ENCODE peak calls at places on chromosomes 16 and 17, in ten cellular contexts. One of them, this sample, is unnamed.

GRCh38 chr17:73874008-73874407 is 229.8 kb upstream of the SDK2 start:
- DNase-seq in HAP-1: no peak
- DNase-seq in OCI-LY7: no peak
- DNase-seq in suprapubic skin: no peak
- DNase-seq in EL: no peak
- DNase-seq in SHP77 treated with DMSO at 0.1 percent for 48 hours: no peak
- DNase-seq in GM10248: peak; percentile 60
- DNase-seq in foreskin fibroblast: no peak
- DNase-seq in right lobe of liver: no peak
- DNase-seq in adipocyte: no peak
- DNase-seq in this sample: no peak

GRCh38 chr17:67440311-67441051 is 63.4 kb downstream of the PITPNC1 start:
- DNase-seq in HAP-1: no peak
- DNase-seq in OCI-LY7: no peak
- DNase-seq in suprapubic skin: no peak
- DNase-seq in EL: no peak
- DNase-seq in SHP77 treated with DMSO at 0.1 percent for 48 hours: no peak
- DNase-seq in GM10248: no peak
- DNase-seq in foreskin fibroblast: no peak
- DNase-seq in right lobe of liver: no peak
- DNase-seq in adipocyte: no peak
- DNase-seq in this sample: no peak

GRCh38 chr16:15507299-15507958 is 73.0 kb downstream of the BMERB1 start:
- DNase-seq in HAP-1: no peak
- DNase-seq in OCI-LY7: no peak
- DNase-seq in suprapubic skin: no peak
- DNase-seq in EL: peak; percentile 42
- DNase-seq in SHP77 treated with DMSO at 0.1 percent for 48 hours: no peak
- DNase-seq in GM10248: no peak
- DNase-seq in foreskin fibroblast: peak; percentile 73
- DNase-seq in right lobe of liver: no peak
- DNase-seq in adipocyte: peak; percentile 90
- DNase-seq in this sample: no peak

GRCh38 chr17:9890124-9890523 is 14.9 kb downstream of the RCVRN start:
- DNase-seq in HAP-1: no peak
- DNase-seq in OCI-LY7: peak; percentile 27
- DNase-seq in suprapubic skin: no peak
- DNase-seq in EL: peak; percentile 42
- DNase-seq in SHP77 treated with DMSO at 0.1 percent for 48 hours: no peak
- DNase-seq in GM10248: peak; percentile 73
- DNase-seq in foreskin fibroblast: no peak
- DNase-seq in right lobe of liver: no peak
- DNase-seq in adipocyte: no peak
- DNase-seq in this sample: peak; percentile 21

GRCh38 chr17:63140255-63140654 is 174.2 kb downstream of the TANC2 start:
- DNase-seq in HAP-1: no peak
- DNase-seq in OCI-LY7: no peak
- DNase-seq in suprapubic skin: no peak
- DNase-seq in EL: peak; percentile 23
- DNase-seq in SHP77 treated with DMSO at 0.1 percent for 48 hours: peak; percentile 5
- DNase-seq in GM10248: no peak
- DNase-seq in foreskin fibroblast: peak; percentile 60
- DNase-seq in right lobe of liver: no peak
- DNase-seq in adipocyte: peak; percentile 29
- DNase-seq in this sample: no peak

GRCh38 chr17:36641877-36642845 is 40.8 kb downstream of the MRM1 start:
- DNase-seq in HAP-1: no peak
- DNase-seq in OCI-LY7: no peak
- DNase-seq in suprapubic skin: no peak
- DNase-seq in EL: peak; percentile 8
- DNase-seq in SHP77 treated with DMSO at 0.1 percent for 48 hours: no peak
- DNase-seq in GM10248: no peak
- DNase-seq in foreskin fibroblast: peak; percentile 14
- DNase-seq in right lobe of liver: peak; percentile 25
- DNase-seq in adipocyte: peak; percentile 39
- DNase-seq in this sample: peak; percentile 18

GRCh38 chr16:1781758-1782407 is 488 bp downstream of the SPSB3 start:
- DNase-seq in HAP-1: no peak
- DNase-seq in OCI-LY7: peak; percentile 36
- DNase-seq in suprapubic skin: no peak
- DNase-seq in EL: peak; percentile 22
- DNase-seq in SHP77 treated with DMSO at 0.1 percent for 48 hours: no peak
- DNase-seq in GM10248: no peak
- DNase-seq in foreskin fibroblast: peak; percentile 60
- DNase-seq in right lobe of liver: peak; percentile 44
- DNase-seq in adipocyte: peak; percentile 56
- DNase-seq in this sample: no peak

GRCh38 chr17:44233582-44233981 is 14.1 kb upstream of the UBTF start:
- DNase-seq in HAP-1: no peak
- DNase-seq in OCI-LY7: no peak
- DNase-seq in suprapubic skin: no peak
- DNase-seq in EL: no peak
- DNase-seq in SHP77 treated with DMSO at 0.1 percent for 48 hours: no peak
- DNase-seq in GM10248: no peak
- DNase-seq in foreskin fibroblast: no peak
- DNase-seq in right lobe of liver: no peak
- DNase-seq in adipocyte: no peak
- DNase-seq in this sample: no peak

GRCh38 chr17:2853111-2853721 is 57.0 kb downstream of the RAP1GAP2 start:
- DNase-seq in HAP-1: peak; percentile 11
- DNase-seq in OCI-LY7: peak; percentile 35
- DNase-seq in suprapubic skin: no peak
- DNase-seq in EL: peak; percentile 68
- DNase-seq in SHP77 treated with DMSO at 0.1 percent for 48 hours: no peak
- DNase-seq in GM10248: no peak
- DNase-seq in foreskin fibroblast: peak; percentile 81
- DNase-seq in right lobe of liver: peak; percentile 46
- DNase-seq in adipocyte: peak; percentile 62
- DNase-seq in this sample: no peak

GRCh38 chr16:67024384-67024896 is 4.5 kb upstream of the CBFB start:
- DNase-seq in HAP-1: no peak
- DNase-seq in OCI-LY7: no peak
- DNase-seq in suprapubic skin: peak; percentile 28
- DNase-seq in EL: no peak
- DNase-seq in SHP77 treated with DMSO at 0.1 percent for 48 hours: no peak
- DNase-seq in GM10248: no peak
- DNase-seq in foreskin fibroblast: peak; percentile 23
- DNase-seq in right lobe of liver: no peak
- DNase-seq in adipocyte: no peak
- DNase-seq in this sample: no peak

GRCh38 chr16:85168732-85169256 is 56.5 kb upstream of the CIBAR2 start:
- DNase-seq in HAP-1: peak; percentile 39
- DNase-seq in OCI-LY7: no peak
- DNase-seq in suprapubic skin: no peak
- DNase-seq in EL: peak; percentile 71
- DNase-seq in SHP77 treated with DMSO at 0.1 percent for 48 hours: no peak
- DNase-seq in GM10248: peak; percentile 74
- DNase-seq in foreskin fibroblast: peak; percentile 87
- DNase-seq in right lobe of liver: peak; percentile 78
- DNase-seq in adipocyte: peak; percentile 81
- DNase-seq in this sample: peak; percentile 46

GRCh38 chr16:56551796-56552738 is 12.8 kb upstream of the MT4 start:
- DNase-seq in HAP-1: no peak
- DNase-seq in OCI-LY7: peak; percentile 63
- DNase-seq in suprapubic skin: no peak
- DNase-seq in EL: no peak
- DNase-seq in SHP77 treated with DMSO at 0.1 percent for 48 hours: no peak
- DNase-seq in GM10248: no peak
- DNase-seq in foreskin fibroblast: no peak
- DNase-seq in right lobe of liver: peak; percentile 45
- DNase-seq in adipocyte: no peak
- DNase-seq in this sample: no peak

GRCh38 chr17:4675791-4676190 is 28.1 kb downstream of the PELP1 start:
- DNase-seq in HAP-1: no peak
- DNase-seq in OCI-LY7: no peak
- DNase-seq in suprapubic skin: no peak
- DNase-seq in EL: no peak
- DNase-seq in SHP77 treated with DMSO at 0.1 percent for 48 hours: no peak
- DNase-seq in GM10248: no peak
- DNase-seq in foreskin fibroblast: no peak
- DNase-seq in right lobe of liver: no peak
- DNase-seq in adipocyte: no peak
- DNase-seq in this sample: no peak

GRCh38 chr16:69482410-69482951 is 58.1 kb downstream of the CYB5B start:
- DNase-seq in HAP-1: peak; percentile 74
- DNase-seq in OCI-LY7: no peak
- DNase-seq in suprapubic skin: peak; percentile 89
- DNase-seq in EL: peak; percentile 58
- DNase-seq in SHP77 treated with DMSO at 0.1 percent for 48 hours: peak; percentile 18
- DNase-seq in GM10248: no peak
- DNase-seq in foreskin fibroblast: peak; percentile 84
- DNase-seq in right lobe of liver: peak; percentile 25
- DNase-seq in adipocyte: peak; percentile 67
- DNase-seq in this sample: no peak

GRCh38 chr17:16293918-16294317 is 59.4 kb downstream of the CENPV start:
- DNase-seq in HAP-1: no peak
- DNase-seq in OCI-LY7: no peak
- DNase-seq in suprapubic skin: no peak
- DNase-seq in EL: no peak
- DNase-seq in SHP77 treated with DMSO at 0.1 percent for 48 hours: no peak
- DNase-seq in GM10248: peak; percentile 9
- DNase-seq in foreskin fibroblast: no peak
- DNase-seq in right lobe of liver: no peak
- DNase-seq in adipocyte: no peak
- DNase-seq in this sample: no peak

GRCh38 chr17:57490446-57490845 is 234.1 kb downstream of the MSI2 start:
- DNase-seq in HAP-1: no peak
- DNase-seq in OCI-LY7: no peak
- DNase-seq in suprapubic skin: no peak
- DNase-seq in EL: no peak
- DNase-seq in SHP77 treated with DMSO at 0.1 percent for 48 hours: no peak
- DNase-seq in GM10248: no peak
- DNase-seq in foreskin fibroblast: no peak
- DNase-seq in right lobe of liver: no peak
- DNase-seq in adipocyte: no peak
- DNase-seq in this sample: no peak

GRCh38 chr17:72069744-72070143 is 51.1 kb upstream of the SOX9 start:
- DNase-seq in HAP-1: no peak
- DNase-seq in OCI-LY7: no peak
- DNase-seq in suprapubic skin: peak; percentile 7
- DNase-seq in EL: no peak
- DNase-seq in SHP77 treated with DMSO at 0.1 percent for 48 hours: no peak
- DNase-seq in GM10248: no peak
- DNase-seq in foreskin fibroblast: no peak
- DNase-seq in right lobe of liver: no peak
- DNase-seq in adipocyte: no peak
- DNase-seq in this sample: no peak

GRCh38 chr16:3578610-3579551 is 1.7 kb upstream of the NLRC3 start:
- DNase-seq in HAP-1: no peak
- DNase-seq in OCI-LY7: peak; percentile 93
- DNase-seq in suprapubic skin: no peak
- DNase-seq in EL: peak; percentile 16
- DNase-seq in SHP77 treated with DMSO at 0.1 percent for 48 hours: no peak
- DNase-seq in GM10248: peak; percentile 78
- DNase-seq in foreskin fibroblast: peak; percentile 11
- DNase-seq in right lobe of liver: no peak
- DNase-seq in adipocyte: peak; percentile 24
- DNase-seq in this sample: no peak

GRCh38 chr17:49494937-49495841 is at the start of gene NGFR:
- DNase-seq in HAP-1: peak; percentile 71
- DNase-seq in OCI-LY7: peak; percentile 75
- DNase-seq in suprapubic skin: no peak
- DNase-seq in EL: peak; percentile 58
- DNase-seq in SHP77 treated with DMSO at 0.1 percent for 48 hours: no peak
- DNase-seq in GM10248: peak; percentile 87
- DNase-seq in foreskin fibroblast: peak; percentile 59
- DNase-seq in right lobe of liver: no peak
- DNase-seq in adipocyte: peak; percentile 65
- DNase-seq in this sample: peak; percentile 42

This sample was measured in neural crest cell.